ENCODE peak calls at places on chromosome X, in five cellular contexts. A is OCI-LY7, Y is GM10248, D is WTC11, F is Calu3. I is an unnamed sample.

GRCh38 chrX:11180571-11180970 is 69.4 kb downstream of the HCCS start:
- DNase-seq in A (no peak), Y (no peak), D (no peak), F (no peak), I (no peak)

GRCh38 chrX:50941638-50942037 is 31.1 kb downstream of the BMP15 start:
- DNase-seq in A (peak), Y (no peak), D (peak), F (peak), I (no peak)

GRCh38 chrX:1178580-1179057 is 33.8 kb downstream of the CRLF2 start:
- DNase-seq in A (no peak), Y (no peak), D (no peak), F (no peak), I (no peak)

GRCh38 chrX:30282527-30282926 is 26.7 kb downstream of the NR0B1 start:
- DNase-seq in A (no peak), Y (no peak), D (no peak), F (no peak), I (no peak)

GRCh38 chrX:133297284-133297683 is 79.1 kb upstream of the TFDP3 start:
- DNase-seq in A (no peak), Y (no peak), D (no peak), F (no peak), I (no peak)

GRCh38 chrX:121103381-121103780 is 56.0 kb downstream of the GLUD2 start:
- DNase-seq in A (no peak), Y (no peak), D (no peak), F (no peak), I (no peak)

GRCh38 chrX:724256-724655 is 93.7 kb downstream of the SHOX start:
- DNase-seq in A (no peak), Y (no peak), D (no peak), F (no peak), I (no peak)

GRCh38 chrX:148412006-148412405 is 88.4 kb upstream of the AFF2 start:
- DNase-seq in A (no peak), Y (no peak), D (no peak), F (no peak), I (no peak)

GRCh38 chrX:34655496-34656258 is 1.4 kb downstream of the TMEM47 start:
- DNase-seq in A (no peak), Y (no peak), D (no peak), F (no peak), I (no peak)

GRCh38 chrX:10496345-10496965 is 123.9 kb downstream of the MID1 start:
- DNase-seq in A (no peak), Y (no peak), D (no peak), F (no peak), I (no peak)

GRCh38 chrX:137982791-137983190 is 416.9 kb downstream of the ZIC3 start:
- DNase-seq in A (no peak), Y (no peak), D (no peak), F (no peak), I (no peak)

GRCh38 chrX:13898603-13899002 is 81.7 kb upstream of the GPM6B start:
- DNase-seq in A (no peak), Y (no peak), D (no peak), F (no peak), I (no peak)

GRCh38 chrX:44580466-44580865 is 37.8 kb upstream of the FUNDC1 start:
- DNase-seq in A (no peak), Y (no peak), D (no peak), F (peak), I (no peak)

GRCh38 chrX:107118322-107119147 is at the start of gene RBM41:
- DNase-seq in A (peak), Y (peak), D (peak), F (peak), I (no peak)

GRCh38 chrX:18890724-18891560 is 93.0 kb downstream of the PHKA2 start:
- DNase-seq in A (no peak), Y (no peak), D (no peak), F (no peak), I (no peak)

GRCh38 chrX:109218761-109219160 is 263.1 kb downstream of the GUCY2F start:
- DNase-seq in A (no peak), Y (no peak), D (no peak), F (no peak), I (no peak)

GRCh38 chrX:2533424-2533823 is 32.6 kb upstream of the DHRSX start:
- DNase-seq in A (no peak), Y (no peak), D (no peak), F (no peak), I (no peak)

GRCh38 chrX:149950681-149951080 is 12.4 kb upstream of the EOLA2 start:
- DNase-seq in A (peak), Y (peak), D (no peak), F (peak), I (no peak)
- TF ChIP-seq CTCF in A (peak), Y (no peak), D (no peak), F (peak), I (peak)

GRCh38 chrX:7133036-7133412 is 14.5 kb upstream of the STS start:
- DNase-seq in A (no peak), Y (no peak), D (no peak), F (peak), I (no peak)

GRCh38 chrX:7127058-7127457 is 20.5 kb upstream of the STS start:
- DNase-seq in A (no peak), Y (no peak), D (no peak), F (no peak), I (no peak)

GRCh38 chrX:7131621-7132020 is 15.9 kb upstream of the STS start:
- DNase-seq in A (no peak), Y (no peak), D (no peak), F (no peak), I (no peak)

GRCh38 chrX:7132335-7133035 is 15.0 kb upstream of the STS start:
- DNase-seq in A (peak), Y (no peak), D (peak), F (peak), I (no peak)
- TF ChIP-seq CTCF in A (peak), Y (peak), D (no peak), F (peak), I (peak)

DNA sequence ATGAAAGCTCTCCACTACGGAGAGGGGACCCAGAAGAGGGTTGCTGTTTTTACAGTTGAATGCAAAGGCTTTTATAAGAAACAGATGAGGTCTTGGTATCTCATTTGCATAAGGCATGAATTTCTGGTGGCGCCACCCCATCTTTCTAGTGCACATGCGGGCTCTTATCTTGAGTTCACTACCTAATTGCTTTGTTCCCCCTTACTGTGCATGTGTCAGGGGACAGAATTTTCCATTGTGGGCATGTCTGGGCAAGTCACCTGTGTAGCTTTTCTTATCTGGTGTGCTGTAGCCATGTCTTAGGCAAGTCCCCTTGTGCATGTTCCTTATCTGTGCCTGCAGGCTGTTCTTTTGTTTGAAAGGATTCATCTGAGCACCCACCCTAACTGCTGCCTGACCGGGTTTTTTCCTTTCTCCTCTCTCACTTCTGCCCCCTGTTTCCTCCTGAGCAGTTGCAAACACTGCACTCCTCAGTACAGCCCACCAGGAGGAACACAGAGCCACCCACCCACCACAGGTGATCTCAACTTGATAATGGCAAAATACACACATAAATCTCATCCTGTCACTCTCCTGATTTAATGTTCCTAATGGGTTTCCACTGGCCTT is 29.3 kb upstream of the IL9R start:
- DNase-seq in A (no peak), Y (no peak), D (no peak), F (no peak), I (no peak)
- TF ChIP-seq CTCF in A (no peak), Y (no peak), D (no peak), F (no peak), I (no peak)

DNA sequence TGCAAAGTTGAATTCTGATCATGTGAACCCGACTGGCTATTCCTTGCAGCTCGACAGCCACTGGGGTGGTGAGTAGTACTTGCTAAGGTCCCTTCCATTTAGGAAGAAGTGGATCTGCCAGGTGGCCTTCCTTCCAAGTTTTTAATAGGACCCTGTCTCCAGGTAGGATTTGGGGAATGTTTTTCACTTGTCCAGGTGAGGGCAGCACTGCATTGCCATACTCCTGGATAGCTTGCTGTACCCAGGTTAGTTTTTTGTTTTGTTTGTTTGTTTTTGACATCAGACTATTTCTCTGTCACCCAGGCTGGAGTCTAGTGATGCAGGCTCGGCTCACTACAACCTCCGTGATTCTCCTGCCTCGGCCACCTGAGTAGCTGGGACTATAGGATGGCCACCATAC is 29.8 kb downstream of the SAGE1 start:
- DNase-seq in A (peak), Y (no peak), D (peak), F (peak), I (no peak)
- TF ChIP-seq CTCF in A (peak), Y (peak), D (no peak), F (no peak), I (peak)

DNA sequence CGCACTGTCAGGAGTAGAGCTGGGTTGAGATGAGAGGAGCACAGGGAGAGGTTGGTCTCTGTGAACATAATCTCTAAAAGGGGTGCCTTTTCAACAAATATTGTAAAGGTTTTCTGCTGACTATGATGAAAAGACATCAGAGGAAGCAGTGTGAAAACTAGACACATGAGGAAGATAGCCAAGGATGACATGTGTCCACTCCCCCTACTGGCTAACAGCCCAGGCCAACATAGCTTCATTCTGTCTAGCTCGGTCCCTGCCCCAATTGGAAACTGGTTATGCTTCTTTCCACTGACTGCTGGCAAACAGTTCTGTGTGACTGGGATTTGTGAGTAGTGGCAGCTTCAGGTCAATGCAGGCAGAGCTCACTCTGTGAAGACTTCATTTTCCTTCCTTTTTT is 115.4 kb upstream of the ESX1 start:
- DNase-seq in A (no peak), Y (no peak), D (peak), F (peak), I (no peak)
- TF ChIP-seq CTCF in A (no peak), Y (no peak), D (no peak), F (no peak), I (no peak)

I was measured in chondrocyte.